ENCODE peak calls at places on chromosomes 6 and 20, in eight cellular contexts. A is breast epithelium; Q is CD8-positive, alpha-beta T cell; T is RWPE1; I is GM23248; H is endodermal cell; N is PC-9; Y is tibial artery. B is an unnamed sample.
A peak's percentile ranks its signal among the peaks of the same experiment; 100 is the strongest.

GRCh38 chr20:1810926-1811620 is 84.1 kb upstream of the SIRPA start:
- DNase-seq in N (no peak), T (no peak), Q (no peak), Y (no peak), I (peak; percentile 46), H (peak; percentile 49), A (no peak), B (no peak)

GRCh38 chr6:76073281-76073680 is 819 bp upstream of the IMPG1 start:
- DNase-seq in Q (no peak), T (no peak), H (no peak), Y (no peak), N (no peak), I (no peak), A (no peak), B (no peak)

GRCh38 chr6:43963203-43963602 is 164.0 kb downstream of the MRPL14 start:
- DNase-seq in Q (no peak), I (no peak), H (peak; percentile 43), N (no peak), A (peak; percentile 27), T (no peak), Y (no peak), B (no peak)

GRCh38 chr6:139846538-139847321 is 472.3 kb upstream of the CITED2 start:
- DNase-seq in Y (no peak), A (no peak), H (peak; percentile 83), N (no peak), Q (no peak), T (no peak), I (no peak), B (no peak)

GRCh38 chr20:63400486-63401210 is 39.5 kb upstream of the CHRNA4 start:
- DNase-seq in H (no peak), I (no peak), Y (no peak), T (no peak), Q (no peak), N (no peak), A (no peak), B (no peak)

GRCh38 chr6:157469378-157469777 is 88.4 kb downstream of the ZDHHC14 start:
- DNase-seq in Y (no peak), N (peak; percentile 96), Q (no peak), I (peak; percentile 15), H (no peak), T (peak; percentile 48), A (no peak), B (no peak)

GRCh38 chr6:89887452-89888137 is 6.7 kb upstream of the GJA10 start:
- DNase-seq in T (no peak), Q (no peak), N (no peak), Y (no peak), I (peak; percentile 11), A (no peak), H (peak; percentile 60), B (no peak)

GRCh38 chr6:145020114-145020513 is 715.2 kb downstream of the EPM2A start:
- DNase-seq in Q (no peak), A (no peak), T (no peak), H (no peak), N (no peak), Y (no peak), I (no peak), B (no peak)

GRCh38 chr20:47263502-47264084 is 92.9 kb downstream of the ZMYND8 start:
- DNase-seq in Y (no peak), N (no peak), I (peak; percentile 47), A (no peak), H (no peak), Q (no peak), T (no peak), B (no peak)

GRCh38 chr6:129621252-129621651 is 88.7 kb downstream of the ARHGAP18 start:
- DNase-seq in H (peak; percentile 72), Y (no peak), A (no peak), Q (peak; percentile 19), T (no peak), I (no peak), N (no peak), B (no peak)

GRCh38 chr20:63969851-63970713 is at the start of gene ZNF512B:
- DNase-seq in N (peak; percentile 28), I (peak; percentile 76), A (no peak), Q (peak; percentile 47), Y (peak; percentile 74), T (peak; percentile 96), H (peak; percentile 83), B (peak; percentile 41)

GRCh38 chr6:82195619-82196018 is 51.9 kb downstream of the IBTK start:
- DNase-seq in H (no peak), Y (no peak), Q (no peak), I (no peak), A (no peak), T (no peak), N (no peak), B (no peak)

GRCh38 chr20:39468703-39469102 is 506.6 kb downstream of the DHX35 start:
- DNase-seq in Q (no peak), T (no peak), Y (no peak), H (peak; percentile 59), I (no peak), A (no peak), N (no peak), B (no peak)

GRCh38 chr6:24666097-24666615 is 543 bp downstream of the TDP2 start:
- DNase-seq in N (no peak), A (no peak), Q (peak; percentile 34), Y (peak; percentile 72), T (peak; percentile 51), I (peak; percentile 71), H (no peak), B (no peak)

GRCh38 chr20:58944610-58945009 is 36.4 kb upstream of the NELFCD start:
- DNase-seq in Q (no peak), I (no peak), Y (no peak), H (peak; percentile 52), N (peak; percentile 98), A (no peak), T (no peak), B (no peak)

GRCh38 chr6:17394192-17394611 is 807 bp downstream of the CAP2 start:
- DNase-seq in A (no peak), T (peak; percentile 83), Y (peak; percentile 81), N (peak; percentile 77), H (peak; percentile 89), Q (no peak), I (peak; percentile 82), B (no peak)

GRCh38 chr6:111530777-111531176 is 47.8 kb upstream of the REV3L start:
- DNase-seq in Q (no peak), H (no peak), T (no peak), Y (no peak), I (no peak), N (no peak), A (no peak), B (no peak)

GRCh38 chr6:148407372-148407771 is 64.7 kb downstream of the SASH1 start:
- DNase-seq in Y (peak; percentile 71), H (no peak), I (peak; percentile 93), N (peak; percentile 86), T (peak; percentile 58), A (no peak), Q (no peak), B (no peak)

GRCh38 chr6:148401581-148401980 is 58.9 kb downstream of the SASH1 start:
- DNase-seq in I (no peak), T (no peak), A (no peak), Y (no peak), N (no peak), Q (no peak), H (no peak), B (no peak)

GRCh38 chr6:148404456-148405022 is 61.9 kb downstream of the SASH1 start:
- DNase-seq in H (no peak), I (no peak), A (no peak), Y (no peak), Q (no peak), T (no peak), N (no peak), B (no peak)

GRCh38 chr6:148406579-148407371 is 64.1 kb downstream of the SASH1 start:
- DNase-seq in N (no peak), I (no peak), A (no peak), Y (no peak), Q (no peak), H (no peak), T (no peak), B (no peak)

DNA sequence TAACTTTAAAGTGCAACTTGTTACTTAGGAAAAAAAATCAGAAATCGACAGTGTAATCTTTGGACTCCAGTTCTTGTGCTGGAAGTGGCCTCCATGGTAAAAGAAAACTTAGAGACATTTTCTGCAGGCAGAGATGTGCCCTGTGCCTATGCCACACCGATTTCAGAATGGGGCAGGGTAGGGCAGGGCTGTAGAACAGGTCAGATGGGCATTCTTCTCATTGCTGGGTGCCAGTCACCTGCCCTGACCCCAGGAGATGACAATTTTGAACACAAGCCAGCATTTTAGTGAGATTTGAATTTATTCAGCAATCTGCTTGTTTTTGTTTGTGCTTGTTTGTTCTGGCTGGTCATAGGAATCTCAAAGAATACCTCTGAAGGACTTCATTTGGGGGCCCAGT is 63.3 kb downstream of the SASH1 start:
- DNase-seq in T (peak; percentile 28), Q (no peak), N (peak; percentile 82), I (no peak), H (no peak), A (no peak), Y (no peak), B (no peak)
- H3K27ac ChIP-seq in T (peak overlapping the region; percentile 69), Q (no peak overlapping the region), N (peak overlapping the region; percentile 37), I (no peak overlapping the region), H (no peak overlapping the region), A (no peak overlapping the region), Y (peak overlapping the region; percentile 75), B (no peak overlapping the region)

DNA sequence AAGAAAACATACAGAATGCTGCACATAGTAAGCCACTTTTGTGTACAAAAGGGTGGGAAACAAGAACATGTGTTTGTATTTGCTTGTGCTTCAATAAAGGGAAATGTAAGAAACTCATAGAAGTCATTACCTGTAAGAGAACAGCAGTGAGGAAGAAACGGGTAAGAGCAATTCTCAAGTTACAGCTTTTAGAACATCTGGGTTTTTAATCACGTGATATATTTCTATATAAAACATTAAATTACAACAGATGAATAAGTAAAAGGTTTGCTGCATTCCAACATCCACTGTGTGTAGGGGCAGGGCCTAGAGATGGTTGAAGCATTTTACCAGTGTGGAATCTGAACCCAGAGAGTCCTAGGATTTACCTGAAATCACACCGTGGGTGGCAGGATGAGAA is 36.6 kb upstream of the FAM50B start:
- DNase-seq in A (no peak), Q (no peak), I (no peak), N (no peak), H (no peak), T (no peak), Y (no peak), B (no peak)
- H3K27ac ChIP-seq in A (no peak overlapping the region), Q (no peak overlapping the region), I (no peak overlapping the region), N (no peak overlapping the region), H (no peak overlapping the region), T (peak overlapping the region; percentile 73), Y (no peak overlapping the region), B (no peak overlapping the region)

GRCh38 chr6:16311763-16312162 is 73.4 kb downstream of the GMPR start:
- DNase-seq in Q (no peak), A (no peak), I (no peak), T (no peak), H (no peak), N (no peak), Y (no peak), B (no peak)
- H3K27ac ChIP-seq in Q (no peak overlapping the region), A (no peak overlapping the region), I (no peak overlapping the region), T (no peak overlapping the region), H (no peak overlapping the region), N (no peak overlapping the region), Y (no peak overlapping the region), B (no peak overlapping the region)

DNA sequence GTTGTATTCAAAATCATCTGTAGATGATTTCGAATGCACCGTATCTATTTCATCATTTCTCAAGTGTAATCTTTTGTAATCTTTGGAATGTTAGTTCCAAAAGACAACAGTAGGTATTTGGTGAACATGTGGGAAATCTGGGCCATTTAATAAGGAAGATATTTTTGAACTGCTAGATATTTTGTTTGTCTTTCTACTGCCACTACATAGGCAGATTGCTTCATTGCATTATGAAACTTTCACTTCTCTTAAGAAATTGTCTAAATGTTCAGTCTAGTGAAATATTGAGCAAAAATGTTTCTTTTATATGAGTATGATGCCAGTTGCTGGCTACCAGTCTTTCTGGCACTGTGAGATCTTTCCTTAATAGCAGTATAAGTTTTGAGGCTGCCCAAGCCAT is 527.8 kb upstream of the RNF217 start:
- DNase-seq in A (no peak), I (no peak), H (no peak), T (no peak), Y (no peak), Q (no peak), N (no peak), B (no peak)
- H3K27ac ChIP-seq in A (no peak overlapping the region), I (no peak overlapping the region), H (no peak overlapping the region), T (no peak overlapping the region), Y (no peak overlapping the region), Q (no peak overlapping the region), N (no peak overlapping the region), B (no peak overlapping the region)

B was measured in substantia nigra.